ENCODE peak calls at places on chromosomes 5 and 9, in eight cellular contexts. Y, D, A, X, U, G, Z and F are unnamed samples.

GRCh38 chr9:103183569-103184191 is 188.5 kb downstream of the CYLC2 start:
- DNase-seq in Y (no peak), D (peak; percentile 26), A (no peak), X (no peak), U (no peak), G (no peak), Z (no peak), F (no peak)

GRCh38 chr5:169197343-169197742 is 103.6 kb downstream of the SLIT3 start:
- DNase-seq in Y (no peak), D (no peak), A (no peak), X (no peak), U (peak; percentile 32), G (peak; percentile 24), Z (no peak), F (no peak)

GRCh38 chr5:153629496-153629895 is 139.0 kb downstream of the GRIA1 start:
- DNase-seq in Y (no peak), D (no peak), A (peak; percentile 54), X (no peak), U (no peak), G (no peak), Z (no peak), F (peak; percentile 18)

GRCh38 chr5:178234753-178235599 is 2.4 kb upstream of the PHYKPL start:
- DNase-seq in Y (peak; percentile 73), D (peak; percentile 60), A (peak; percentile 54), X (no peak), U (peak; percentile 56), G (peak; percentile 96), Z (peak; percentile 89), F (peak; percentile 76)

GRCh38 chr5:63341442-63341841 is 620.8 kb downstream of the HTR1A start:
- DNase-seq in Y (no peak), D (no peak), A (no peak), X (no peak), U (no peak), G (no peak), Z (no peak), F (no peak)

GRCh38 chr5:1374680-1375055 is 29.8 kb upstream of the CLPTM1L start:
- DNase-seq in Y (no peak), D (no peak), A (peak; percentile 6), X (no peak), U (peak; percentile 26), G (no peak), Z (no peak), F (peak; percentile 13)

GRCh38 chr5:54673523-54674225 is 156.1 kb downstream of the SNX18 start:
- DNase-seq in Y (peak; percentile 35), D (no peak), A (no peak), X (no peak), U (no peak), G (peak; percentile 61), Z (no peak), F (peak; percentile 93)

GRCh38 chr5:151040211-151040747 is 19.9 kb downstream of the GPX3 start:
- DNase-seq in Y (no peak), D (no peak), A (peak; percentile 41), X (no peak), U (peak; percentile 26), G (no peak), Z (no peak), F (peak; percentile 70)

GRCh38 chr9:122402403-122403268 is 31.8 kb downstream of the PTGS1 start:
- DNase-seq in Y (no peak), D (no peak), A (peak; percentile 97), X (peak; percentile 98), U (peak; percentile 100), G (no peak), Z (no peak), F (peak; percentile 98)

GRCh38 chr9:95074632-95075269 is 242.8 kb downstream of the FANCC start:
- DNase-seq in Y (no peak), D (no peak), A (no peak), X (no peak), U (no peak), G (no peak), Z (no peak), F (no peak)

GRCh38 chr9:15144567-15145174 is 162.3 kb downstream of the TTC39B start:
- DNase-seq in Y (no peak), D (peak; percentile 37), A (no peak), X (no peak), U (no peak), G (no peak), Z (no peak), F (no peak)

DNA sequence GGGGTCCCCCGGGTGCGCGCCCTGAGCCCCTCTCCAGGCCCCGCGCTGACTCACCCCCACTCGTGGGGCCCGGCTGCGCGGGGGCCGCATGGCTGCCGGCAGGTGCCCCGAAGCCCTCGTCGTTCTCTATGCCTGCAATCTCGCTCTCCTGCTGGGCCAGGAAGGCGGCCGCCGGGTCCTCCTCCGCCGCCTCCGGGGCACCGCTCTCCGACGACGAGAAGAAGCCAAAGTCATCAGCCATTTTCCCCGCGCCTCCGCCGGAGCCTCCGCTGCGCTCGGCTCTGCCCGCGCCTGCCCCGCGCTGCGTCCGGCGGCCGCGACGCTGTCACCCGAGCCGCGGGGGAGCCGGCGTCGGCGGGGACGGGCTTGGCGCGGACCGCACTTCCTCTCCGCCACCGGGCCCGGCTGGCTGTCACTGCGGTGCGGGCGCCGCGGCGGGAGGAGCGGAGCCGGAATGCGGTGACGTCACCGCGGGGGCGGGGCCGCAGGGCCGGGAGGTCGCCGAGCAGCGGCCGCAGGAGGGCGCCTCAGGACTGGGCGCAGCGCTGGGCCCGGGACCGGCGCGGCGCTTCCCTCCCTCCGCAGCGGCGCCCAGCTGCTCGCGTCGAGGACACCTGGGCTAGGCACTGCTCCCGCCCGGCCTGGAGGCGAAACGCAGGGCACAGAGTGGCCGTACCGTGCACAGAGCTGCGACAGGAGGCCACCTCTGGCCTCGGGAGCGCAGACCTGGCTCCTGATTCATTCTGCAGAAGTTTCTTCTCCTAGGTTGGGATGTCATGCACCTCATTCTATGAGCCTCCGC is at the start of gene CLTB:
- DNase-seq in Y (peak; percentile 89), D (peak; percentile 93), A (peak; percentile 79), X (no peak), U (peak; percentile 69), G (peak; percentile 96), Z (peak; percentile 97), F (peak; percentile 84)
- TF ChIP-seq CTCF in Y (peak; percentile 82), D (peak; percentile 90), A (peak; percentile 16), X (peak; percentile 25), U (peak; percentile 43), G (peak; percentile 73), Z (peak; percentile 65), F (peak; percentile 33)

DNA sequence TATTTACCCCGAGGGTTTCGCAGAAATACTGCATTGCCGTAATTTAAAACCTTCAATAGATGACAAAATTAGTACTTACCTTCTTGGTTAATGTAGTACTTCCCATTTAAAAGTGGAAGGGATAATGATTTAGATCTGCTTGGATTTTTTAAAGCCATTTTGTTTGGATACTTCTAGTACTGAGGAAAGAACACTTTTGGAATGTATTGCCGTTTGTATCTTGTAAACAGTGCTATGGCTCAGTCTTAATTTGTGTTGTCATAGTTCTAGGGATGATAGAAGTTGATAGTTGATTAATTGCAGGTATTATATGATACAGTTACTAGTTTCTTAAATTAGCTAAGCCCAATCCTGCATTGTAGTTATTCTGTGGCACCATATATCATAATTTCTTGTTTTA is 33.1 kb downstream of the TNPO1 start:
- DNase-seq in Y (no peak), D (no peak), A (no peak), X (no peak), U (no peak), G (no peak), Z (no peak), F (no peak)
- H3K4me3 ChIP-seq in Y (peak overlapping the region; percentile 8), D (peak overlapping the region; percentile 94), A (peak overlapping the region; percentile 75), X (peak overlapping the region; percentile 82), U (peak overlapping the region; percentile 84), G (no peak overlapping the region), Z (peak overlapping the region; percentile 77), F (peak overlapping the region; percentile 87)

DNA sequence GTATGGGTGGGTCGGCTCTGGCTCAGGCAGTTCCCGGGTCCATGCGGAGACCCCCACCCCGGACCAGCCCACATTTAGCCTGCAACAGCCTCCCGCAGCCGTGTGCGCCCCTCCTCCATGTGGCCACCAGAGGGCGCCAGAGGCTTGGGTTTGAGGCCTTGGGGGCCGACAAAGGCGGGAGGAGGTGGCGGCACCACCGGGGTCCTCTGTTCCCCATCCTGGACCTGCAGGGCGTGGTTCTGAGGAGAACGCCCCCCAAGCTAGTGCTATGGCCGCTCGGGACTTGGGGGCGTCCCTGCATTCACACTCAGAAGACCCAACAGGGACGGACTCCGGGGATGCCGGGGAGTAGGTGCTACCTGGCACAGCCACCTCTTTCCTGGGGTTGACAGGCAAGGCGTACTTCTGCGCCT is 16.5 kb downstream of the ASS1 start:
- DNase-seq in Y (peak; percentile 70), D (peak; percentile 58), A (peak; percentile 35), X (no peak), U (peak; percentile 31), G (peak; percentile 73), Z (peak; percentile 86), F (peak; percentile 48)
- TF ChIP-seq CTCF in Y (peak; percentile 82), D (peak; percentile 91), A (peak; percentile 82), X (peak; percentile 84), U (peak; percentile 90), G (peak; percentile 80), Z (peak; percentile 89), F (peak; percentile 89)

GRCh38 chr5:134568339-134568700 is 42.9 kb downstream of the JADE2 start:
- DNase-seq in Y (no peak), D (no peak), A (no peak), X (no peak), U (no peak), G (no peak), Z (no peak), F (no peak)
- H3K4me3 ChIP-seq in Y (no peak overlapping the region), D (no peak overlapping the region), A (no peak overlapping the region), X (no peak overlapping the region), U (no peak overlapping the region), G (no peak overlapping the region), Z (no peak overlapping the region), F (no peak overlapping the region)

DNA sequence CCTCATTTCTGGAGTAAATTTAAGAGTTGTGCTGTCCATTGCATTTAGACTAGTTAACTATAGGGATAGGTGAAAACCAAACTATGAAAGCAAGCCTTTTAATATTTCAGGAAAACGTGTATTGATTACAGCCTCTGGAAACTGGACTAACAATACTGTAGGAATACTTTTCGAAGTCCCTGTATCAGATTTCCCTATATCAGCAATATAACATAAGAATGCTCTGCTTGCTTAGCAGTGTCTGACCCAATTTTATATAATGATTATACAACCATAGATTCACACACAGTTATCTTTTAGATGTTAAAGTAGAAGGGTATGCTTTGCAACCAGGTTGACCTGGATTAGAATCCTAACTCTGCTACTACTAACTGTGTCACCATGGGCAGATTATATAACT is 203.1 kb downstream of the WDR70 start:
- DNase-seq in Y (no peak), D (no peak), A (no peak), X (no peak), U (no peak), G (no peak), Z (no peak), F (no peak)
- TF ChIP-seq CTCF in Y (no peak), D (no peak), A (no peak), X (no peak), U (no peak), G (no peak), Z (no peak), F (no peak)